ENCODE peak calls at places on chromosomes 6 and 20, in seven cellular contexts. G, X, R, S, H, C and B are unnamed samples.
A peak's percentile ranks its signal among the peaks of the same experiment; 100 is the strongest.

GRCh38 chr6:52887912-52888535 is 21.5 kb downstream of the GSTA3 start:
- DNase-seq in G (no peak), X (no peak), R (no peak), S (no peak), H (no peak), C (peak; percentile 26), B (no peak)

GRCh38 chr20:34643919-34644318 is 33.0 kb downstream of the PIGU start:
- DNase-seq in G (no peak), X (no peak), R (peak; percentile 98), S (no peak), H (no peak), C (peak; percentile 90), B (no peak)

GRCh38 chr20:54219751-54220426 is 12.0 kb downstream of the PFDN4 start:
- DNase-seq in G (no peak), X (no peak), R (peak; percentile 51), S (no peak), H (peak; percentile 28), C (peak; percentile 68), B (no peak)

GRCh38 chr6:136586295-136586694 is 36.1 kb upstream of the MAP7 start:
- DNase-seq in G (no peak), X (no peak), R (peak; percentile 95), S (no peak), H (no peak), C (peak; percentile 98), B (no peak)

GRCh38 chr20:57398231-57398821 is 7.1 kb downstream of the RBM38 start:
- DNase-seq in G (no peak), X (peak; percentile 66), R (no peak), S (peak; percentile 92), H (no peak), C (no peak), B (no peak)

GRCh38 chr20:63697357-63697867 is 960 bp downstream of the TNFRSF6B start:
- DNase-seq in G (no peak), X (peak; percentile 6), R (no peak), S (no peak), H (no peak), C (no peak), B (no peak)

GRCh38 chr20:14924433-14924832 is 587.0 kb upstream of the FLRT3 start:
- DNase-seq in G (no peak), X (no peak), R (no peak), S (no peak), H (no peak), C (no peak), B (no peak)

GRCh38 chr6:56474531-56474930 is 168.2 kb downstream of the DST start:
- DNase-seq in G (no peak), X (no peak), R (no peak), S (no peak), H (no peak), C (no peak), B (no peak)

GRCh38 chr20:3727333-3728035 is 5.0 kb upstream of the HSPA12B start:
- DNase-seq in G (no peak), X (no peak), R (peak; percentile 42), S (no peak), H (no peak), C (peak; percentile 80), B (no peak)

GRCh38 chr6:36104836-36105235 is 25.5 kb upstream of the MAPK13 start:
- DNase-seq in G (no peak), X (no peak), R (peak; percentile 31), S (no peak), H (no peak), C (peak; percentile 38), B (no peak)

GRCh38 chr20:23358923-23359572 is 2.9 kb upstream of the GZF1 start:
- DNase-seq in G (no peak), X (no peak), R (no peak), S (no peak), H (no peak), C (no peak), B (no peak)

GRCh38 chr6:128532110-128532509 is 11.7 kb upstream of the PTPRK start:
- DNase-seq in G (no peak), X (no peak), R (no peak), S (no peak), H (no peak), C (no peak), B (no peak)

GRCh38 chr20:14245368-14245970 is 91.9 kb downstream of the FLRT3 start:
- DNase-seq in G (no peak), X (no peak), R (peak; percentile 48), S (no peak), H (no peak), C (peak; percentile 28), B (no peak)

GRCh38 chr6:35624341-35625070 is 64.2 kb downstream of the FKBP5 start:
- DNase-seq in G (no peak), X (no peak), R (peak; percentile 46), S (no peak), H (no peak), C (peak; percentile 48), B (no peak)

GRCh38 chr20:21510414-21510971 is 3.4 kb downstream of the NKX2-2 start:
- DNase-seq in G (peak; percentile 35), X (no peak), R (no peak), S (no peak), H (no peak), C (no peak), B (no peak)

GRCh38 chr6:2263896-2264295 is 18.5 kb upstream of the GMDS start:
- DNase-seq in G (no peak), X (no peak), R (no peak), S (no peak), H (no peak), C (no peak), B (no peak)

GRCh38 chr6:22062807-22063408 is 233.9 kb downstream of the PRL start:
- DNase-seq in G (no peak), X (no peak), R (no peak), S (peak; percentile 31), H (no peak), C (no peak), B (no peak)

GRCh38 chr6:144353871-144354314 is 68.8 kb downstream of the UTRN start:
- DNase-seq in G (no peak), X (no peak), R (no peak), S (no peak), H (no peak), C (no peak), B (no peak)

GRCh38 chr6:38493929-38494547 is 145.7 kb downstream of the BTBD9 start:
- DNase-seq in G (peak; percentile 81), X (peak; percentile 70), R (peak; percentile 82), S (peak; percentile 74), H (peak; percentile 57), C (peak; percentile 76), B (peak; percentile 88)

GRCh38 chr6:14804444-14805210 is 441.2 kb upstream of the JARID2 start:
- DNase-seq in G (no peak), X (peak; percentile 93), R (peak; percentile 98), S (no peak), H (no peak), C (peak; percentile 87), B (no peak)

GRCh38 chr20:23161968-23162696 is 76.0 kb upstream of the CD93 start:
- DNase-seq in G (no peak), X (peak; percentile 80), R (peak; percentile 57), S (no peak), H (no peak), C (peak; percentile 95), B (no peak)

GRCh38 chr6:5619249-5619648 is 357.9 kb downstream of the FARS2 start:
- DNase-seq in G (no peak), X (no peak), R (no peak), S (peak; percentile 45), H (no peak), C (no peak), B (no peak)

GRCh38 chr6:128821116-128821515 is 61.8 kb upstream of the LAMA2 start:
- DNase-seq in G (no peak), X (no peak), R (no peak), S (no peak), H (no peak), C (no peak), B (no peak)

GRCh38 chr6:6960571-6961251 is 147.1 kb upstream of the RREB1 start:
- DNase-seq in G (no peak), X (no peak), R (no peak), S (no peak), H (no peak), C (no peak), B (no peak)

GRCh38 chr6:37784585-37784967 is 35.0 kb upstream of the ZFAND3 start:
- DNase-seq in G (no peak), X (no peak), R (no peak), S (no peak), H (no peak), C (peak; percentile 24), B (no peak)

GRCh38 chr20:3313681-3314080 is 74.7 kb upstream of the SLC4A11 start:
- DNase-seq in G (no peak), X (no peak), R (no peak), S (no peak), H (no peak), C (no peak), B (no peak)

GRCh38 chr6:154403803-154404202 is 47.2 kb upstream of the IPCEF1 start:
- DNase-seq in G (no peak), X (peak; percentile 23), R (peak; percentile 50), S (no peak), H (no peak), C (peak; percentile 77), B (no peak)

GRCh38 chr20:6140947-6141346 is 18.1 kb upstream of the FERMT1 start:
- DNase-seq in G (no peak), X (no peak), R (no peak), S (no peak), H (no peak), C (peak; percentile 4), B (no peak)
- TF ChIP-seq CTCF in G (no peak), X (no peak), R (peak; percentile 19), S (no peak), H (peak; percentile 56), C (peak; percentile 30), B (peak; percentile 25)

DNA sequence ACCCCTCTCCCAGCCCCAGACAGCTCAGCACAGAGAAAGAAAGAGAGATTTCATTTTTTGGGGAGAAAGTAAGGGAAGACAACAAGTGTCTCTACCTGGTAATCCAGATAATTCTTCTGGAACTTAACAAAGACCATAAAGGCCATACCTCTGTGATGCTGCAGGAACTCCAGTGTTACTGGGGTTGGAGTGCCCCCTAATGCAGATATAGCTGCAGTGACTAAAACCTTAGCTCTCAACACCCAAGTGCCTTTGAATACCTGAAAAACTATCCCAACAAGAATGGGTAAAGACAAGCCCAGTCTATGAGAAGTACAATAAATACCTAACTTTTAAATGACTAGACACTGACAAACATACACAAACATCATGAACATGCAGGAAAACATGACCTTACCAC is 365.3 kb upstream of the PTCHD4 start:
- DNase-seq in G (no peak), X (no peak), R (peak; percentile 47), S (no peak), H (no peak), C (peak; percentile 61), B (no peak)
- TF ChIP-seq CTCF in G (no peak), X (no peak), R (peak; percentile 57), S (no peak), H (peak; percentile 31), C (peak; percentile 63), B (peak; percentile 25)

DNA sequence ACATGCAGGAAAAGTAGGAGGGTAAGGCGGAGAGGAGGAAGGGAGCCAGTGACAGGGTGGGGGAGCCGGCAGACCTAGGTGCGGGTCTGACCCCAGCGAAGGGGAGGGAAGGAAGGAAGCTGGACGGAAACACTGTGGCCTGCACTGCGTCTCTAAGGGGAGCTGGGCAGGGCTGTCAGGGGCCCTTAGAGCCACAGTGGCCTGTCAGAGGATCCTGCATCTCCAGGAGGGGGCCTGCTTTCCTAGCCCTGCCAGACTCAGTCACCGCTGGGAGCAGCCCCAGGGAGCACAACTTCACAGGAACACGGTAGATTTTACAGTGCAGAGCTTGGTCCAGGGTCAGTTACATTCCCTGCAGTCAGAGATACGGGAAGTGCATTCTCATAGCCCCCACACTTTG is 118.2 kb downstream of the PACRG start:
- DNase-seq in G (no peak), X (no peak), R (no peak), S (no peak), H (no peak), C (no peak), B (no peak)
- TF ChIP-seq CTCF in G (no peak), X (no peak), R (no peak), S (no peak), H (no peak), C (no peak), B (no peak)

GRCh38 chr6:152071843-152072242 is 264.4 kb downstream of the ESR1 start:
- DNase-seq in G (no peak), X (no peak), R (no peak), S (no peak), H (no peak), C (no peak), B (no peak)
- TF ChIP-seq CTCF in G (no peak), X (no peak), R (no peak), S (no peak), H (no peak), C (no peak), B (no peak)